ENCODE peak calls at places on chromosome 16, in eight cellular contexts. X is IMR-90, T is uterus, J is thyroid gland, A is spleen, G is lower leg skin, K is GM12878, N is ovary. M is an unnamed sample.
A peak's percentile ranks its signal among the peaks of the same experiment; 100 is the strongest.

GRCh38 chr16:22250522-22250921 is 44.4 kb downstream of the EEF2K start:
- DNase-seq in X (no peak), T (no peak), J (no peak), A (no peak), G (no peak), K (no peak), N (no peak), M (no peak)

GRCh38 chr16:61435356-61435755 is 600.9 kb downstream of the CDH8 start:
- DNase-seq in X (no peak), T (no peak), J (no peak), A (no peak), G (no peak), K (no peak), N (no peak), M (no peak)

GRCh38 chr16:11410382-11411058 is 65.3 kb downstream of the RMI2 start:
- DNase-seq in X (no peak), T (no peak), J (no peak), A (no peak), G (no peak), K (no peak), N (no peak), M (no peak)

GRCh38 chr16:59356709-59357108 is 622.6 kb upstream of the GOT2 start:
- DNase-seq in X (no peak), T (no peak), J (no peak), A (no peak), G (no peak), K (no peak), N (no peak), M (no peak)

GRCh38 chr16:82152641-82153094 is 17.4 kb downstream of the MPHOSPH6 start:
- DNase-seq in X (peak; percentile 70), T (peak; percentile 40), J (no peak), A (no peak), G (no peak), K (no peak), N (no peak), M (no peak)

GRCh38 chr16:48865511-48865910 is 255.5 kb upstream of the N4BP1 start:
- DNase-seq in X (no peak), T (no peak), J (no peak), A (no peak), G (no peak), K (no peak), N (no peak), M (no peak)

GRCh38 chr16:66714659-66715307 is 18.2 kb upstream of the CMTM4 start:
- DNase-seq in X (no peak), T (no peak), J (no peak), A (no peak), G (no peak), K (no peak), N (no peak), M (no peak)

GRCh38 chr16:53703590-53704444 is at the start of the genes FTO and RPGRIP1L:
- DNase-seq in X (peak; percentile 99), T (peak; percentile 99), J (peak; percentile 99), A (peak; percentile 97), G (peak; percentile 100), K (peak; percentile 98), N (peak; percentile 99), M (peak; percentile 95)

GRCh38 chr16:25177831-25178688 is 38.7 kb upstream of the AQP8 start:
- DNase-seq in X (no peak), T (peak; percentile 27), J (no peak), A (peak; percentile 75), G (no peak), K (no peak), N (peak; percentile 49), M (peak; percentile 21)

GRCh38 chr16:75244844-75245758 is 6.3 kb downstream of the BCAR1 start:
- DNase-seq in X (peak; percentile 98), T (peak; percentile 80), J (peak; percentile 88), A (no peak), G (peak; percentile 58), K (no peak), N (peak; percentile 86), M (peak; percentile 91)

GRCh38 chr16:66878067-66878466 is 2.2 kb upstream of the PDP2 start:
- DNase-seq in X (no peak), T (no peak), J (no peak), A (no peak), G (no peak), K (no peak), N (no peak), M (no peak)

GRCh38 chr16:14386115-14386514 is 243.9 kb downstream of the PARN start:
- DNase-seq in X (no peak), T (no peak), J (no peak), A (no peak), G (no peak), K (no peak), N (no peak), M (no peak)
- TF ChIP-seq POLR2A in X (no peak), T (no peak), J (no peak), A (no peak), G (no peak), K (no peak), N (no peak), M (no peak)

GRCh38 chr16:28531777-28532744 is 6.7 kb downstream of the NUPR1 start:
- DNase-seq in X (no peak), T (peak; percentile 75), J (peak; percentile 92), A (no peak), G (peak; percentile 83), K (no peak), N (peak; percentile 70), M (peak; percentile 92)

GRCh38 chr16:28537076-28537475 is 1.7 kb downstream of the NUPR1 start:
- DNase-seq in X (no peak), T (no peak), J (no peak), A (no peak), G (peak; percentile 76), K (no peak), N (no peak), M (no peak)

GRCh38 chr16:28532940-28533647 is 5.7 kb downstream of the NUPR1 start:
- DNase-seq in X (no peak), T (no peak), J (no peak), A (no peak), G (no peak), K (no peak), N (no peak), M (no peak)

GRCh38 chr16:28537964-28538732 is 626 bp downstream of the NUPR1 start:
- DNase-seq in X (no peak), T (peak; percentile 37), J (peak; percentile 37), A (no peak), G (no peak), K (no peak), N (peak; percentile 54), M (peak; percentile 59)

GRCh38 chr16:28534542-28535373 is 4.0 kb downstream of the NUPR1 start:
- DNase-seq in X (no peak), T (peak; percentile 61), J (peak; percentile 22), A (no peak), G (peak; percentile 92), K (no peak), N (no peak), M (no peak)
- H3K4me3 ChIP-seq in X (no peak overlapping the region), T (no peak overlapping the region), J (no peak overlapping the region), A (no peak overlapping the region), G (no peak overlapping the region), K (no peak overlapping the region), N (no peak overlapping the region), M (no peak overlapping the region)

DNA sequence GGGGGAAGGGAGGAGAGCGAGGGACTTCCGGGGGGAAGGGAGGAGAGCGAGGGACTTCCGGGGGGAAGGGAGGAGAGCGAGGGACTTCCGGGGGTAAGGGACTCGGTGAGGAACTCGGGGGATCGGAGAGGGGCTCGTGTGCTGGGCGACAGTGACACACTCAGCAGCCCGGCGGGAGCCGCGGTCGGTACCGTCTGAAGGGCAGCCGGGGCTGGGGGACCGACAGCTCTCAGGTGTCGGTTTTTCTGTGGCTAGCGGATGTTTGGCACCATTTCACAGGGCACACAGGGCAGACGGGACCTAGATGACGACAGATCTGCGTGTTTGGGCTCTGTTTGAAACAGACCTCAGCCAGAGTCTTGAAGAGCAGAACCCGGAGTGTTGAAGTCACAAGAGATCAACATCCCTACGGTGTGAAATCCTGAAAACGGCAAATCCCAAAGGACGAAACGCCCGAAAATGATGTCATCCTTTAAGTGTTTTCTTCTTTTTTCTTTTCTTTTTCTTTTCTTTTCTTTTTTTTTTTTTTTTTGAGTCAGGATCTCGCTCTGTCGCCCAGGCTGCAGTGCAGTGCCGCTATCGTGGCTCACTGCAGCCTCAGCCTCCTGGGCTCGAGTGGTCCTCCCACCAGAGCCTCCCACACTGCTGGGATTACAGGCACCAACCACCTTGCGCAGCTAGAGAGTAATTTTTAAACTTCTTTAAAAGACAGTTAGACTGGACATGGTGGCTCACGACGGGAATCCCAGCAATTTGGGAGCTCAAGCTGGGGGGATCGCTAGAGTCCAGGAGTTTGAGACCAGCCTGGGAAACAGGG is 23.9 kb downstream of the ZNF778 start:
- DNase-seq in X (peak; percentile 82), T (peak; percentile 70), J (peak; percentile 64), A (peak; percentile 94), G (peak; percentile 62), K (peak; percentile 57), N (peak; percentile 83), M (peak; percentile 92)
- TF ChIP-seq POLR2A in X (peak; percentile 91), T (peak; percentile 48), J (peak; percentile 72), A (peak; percentile 39), G (no peak), K (peak; percentile 94), N (peak; percentile 97), M (peak; percentile 50)

GRCh38 chr16:85220125-85220839 is 108.0 kb upstream of the CIBAR2 start:
- DNase-seq in X (peak; percentile 85), T (peak; percentile 66), J (peak; percentile 91), A (no peak), G (no peak), K (no peak), N (peak; percentile 87), M (peak; percentile 57)
- H3K4me3 ChIP-seq in X (peak overlapping the region; percentile 2), T (peak overlapping the region; percentile 3), J (no peak overlapping the region), A (peak overlapping the region; percentile 21), G (no peak overlapping the region), K (no peak overlapping the region), N (peak overlapping the region; percentile 17), M (peak overlapping the region; percentile 45)

GRCh38 chr16:28607116-28607623 is 2.7 kb downstream of the SULT1A1 start:
- DNase-seq in X (no peak), T (no peak), J (no peak), A (peak; percentile 65), G (no peak), K (no peak), N (no peak), M (no peak)

GRCh38 chr16:28606291-28607115 is 3.3 kb downstream of the SULT1A1 start:
- DNase-seq in X (no peak), T (peak; percentile 14), J (no peak), A (peak; percentile 79), G (no peak), K (no peak), N (no peak), M (no peak)

GRCh38 chr16:28610595-28611270 is 889 bp upstream of the SULT1A1 start:
- DNase-seq in X (no peak), T (no peak), J (peak; percentile 53), A (peak; percentile 59), G (no peak), K (no peak), N (no peak), M (no peak)

GRCh38 chr16:28604186-28604565 is 5.7 kb downstream of the SULT1A1 start:
- DNase-seq in X (no peak), T (peak; percentile 9), J (no peak), A (peak; percentile 71), G (no peak), K (no peak), N (no peak), M (no peak)

GRCh38 chr16:28609631-28610594 is at the start of gene SULT1A1:
- DNase-seq in X (no peak), T (no peak), J (peak; percentile 97), A (peak; percentile 90), G (peak; percentile 54), K (no peak), N (peak; percentile 50), M (peak; percentile 93)
- TF ChIP-seq POLR2A in X (no peak), T (no peak), J (peak; percentile 26), A (no peak), G (no peak), K (no peak), N (no peak), M (no peak)

GRCh38 chr16:47492428-47493357 is 31.6 kb downstream of the PHKB start:
- DNase-seq in X (peak; percentile 23), T (peak; percentile 75), J (peak; percentile 47), A (peak; percentile 83), G (peak; percentile 75), K (peak; percentile 76), N (peak; percentile 37), M (no peak)
- H3K4me3 ChIP-seq in X (no peak overlapping the region), T (no peak overlapping the region), J (no peak overlapping the region), A (peak overlapping the region; percentile 32), G (no peak overlapping the region), K (peak overlapping the region; percentile 57), N (no peak overlapping the region), M (no peak overlapping the region)